ENCODE peak calls at places on chromosomes 11 and 22, in eight cellular contexts. W, K, S, U, R, E, B and I are unnamed samples. For H3K4me1, the result is how much of the 10 kb centered on the place peaks cover.

GRCh38 chr11:65226103-65226442 is 35.7 kb upstream of the POLA2 start:
- ATAC-seq in S (no peak), R (no peak), U (no peak), W (no peak), K (no peak), E (peak), B (no peak), I (no peak)

GRCh38 chr11:13869404-13869886 is 93.1 kb upstream of the SPON1 start:
- ATAC-seq in W (no peak), K (no peak), S (no peak), R (no peak), B (no peak), U (no peak), E (no peak), I (no peak)

GRCh38 chr11:35177370-35177769 is 38.4 kb downstream of the CD44 start:
- ATAC-seq in S (no peak), K (no peak), U (no peak), E (no peak), W (no peak), R (no peak), B (no peak), I (no peak)

GRCh38 chr22:30605449-30606110 is 1.4 kb upstream of the TCN2 start:
- ATAC-seq in E (peak), B (peak), R (peak), K (peak), W (no peak), S (no peak), U (peak), I (peak)

GRCh38 chr11:119852741-119853140 is 123.7 kb upstream of the NECTIN1 start:
- ATAC-seq in R (no peak), E (no peak), U (no peak), B (no peak), S (no peak), K (no peak), W (no peak), I (no peak)

GRCh38 chr22:35313311-35314121 is 13.8 kb downstream of the TOM1 start:
- ATAC-seq in R (peak), U (peak), B (peak), K (peak), S (peak), W (peak), E (peak), I (peak)

GRCh38 chr11:126452718-126453117 is 97.2 kb downstream of the ST3GAL4 start:
- ATAC-seq in K (peak), R (no peak), B (no peak), S (peak), W (peak), U (no peak), E (no peak), I (no peak)

GRCh38 chr11:569273-569885 is 6.9 kb upstream of the PHRF1 start:
- ATAC-seq in R (no peak), E (no peak), U (no peak), B (no peak), W (peak), S (peak), K (no peak), I (no peak)

GRCh38 chr11:92225206-92225562 is 566 bp downstream of the FAT3 start:
- ATAC-seq in S (peak), R (peak), W (peak), U (no peak), E (peak), B (no peak), K (no peak), I (peak)

GRCh38 chr11:62856333-62856910 is 17.0 kb upstream of the WDR74 start:
- ATAC-seq in R (no peak), W (no peak), E (no peak), K (peak), S (no peak), B (peak), U (peak), I (no peak)

GRCh38 chr11:10823152-10823579 is 14.4 kb upstream of the EIF4G2 start:
- ATAC-seq in S (no peak), R (no peak), B (peak), K (no peak), U (no peak), E (peak), W (no peak), I (no peak)

GRCh38 chr11:35276396-35276795 is 137.4 kb downstream of the CD44 start:
- ATAC-seq in E (no peak), S (no peak), B (peak), R (no peak), W (no peak), K (peak), U (peak), I (peak)

GRCh38 chr11:44263711-44264110 is 46.2 kb downstream of the ALX4 start:
- ATAC-seq in R (no peak), E (no peak), U (no peak), B (no peak), S (no peak), K (no peak), W (no peak), I (no peak)

GRCh38 chr11:66727282-66727882 is 1.6 kb downstream of the SPTBN2 start:
- ATAC-seq in E (peak), W (peak), R (peak), S (no peak), U (peak), B (peak), K (peak), I (peak)

GRCh38 chr11:106457727-106458126 is 380.3 kb downstream of the AASDHPPT start:
- ATAC-seq in U (peak), E (no peak), W (no peak), B (no peak), R (no peak), S (no peak), K (no peak), I (no peak)

GRCh38 chr11:90468923-90469322 is 246.1 kb upstream of the CHORDC1 start:
- ATAC-seq in K (peak), E (no peak), U (no peak), W (peak), B (no peak), S (no peak), R (no peak), I (no peak)

GRCh38 chr11:38315151-38315550 is 1717.1 kb upstream of the RAG2 start:
- ATAC-seq in K (no peak), R (no peak), B (no peak), U (no peak), E (no peak), W (no peak), S (no peak), I (no peak)

GRCh38 chr22:40241200-40241763 is 63.6 kb downstream of the TNRC6B start:
- ATAC-seq in E (no peak), R (no peak), U (no peak), S (no peak), K (no peak), W (no peak), B (no peak), I (no peak)

GRCh38 chr11:30155428-30155827 is 75.4 kb upstream of the FSHB start:
- ATAC-seq in K (no peak), R (no peak), E (no peak), S (no peak), U (no peak), B (no peak), W (no peak), I (peak)

GRCh38 chr11:114280696-114281095 is 15.5 kb upstream of the NNMT start:
- ATAC-seq in B (peak), U (peak), S (peak), W (peak), R (peak), E (peak), K (peak), I (peak)

GRCh38 chr22:18066181-18066859 is 11.5 kb upstream of the PEX26 start:
- ATAC-seq in R (no peak), S (no peak), U (no peak), E (no peak), K (no peak), W (no peak), B (no peak), I (no peak)

GRCh38 chr22:31556627-31557203 is 60.4 kb downstream of the SFI1 start:
- ATAC-seq in B (no peak), W (no peak), U (no peak), R (no peak), K (peak), S (no peak), E (no peak), I (no peak)

GRCh38 chr22:30433773-30434172 is 8.2 kb downstream of the MTFP1 start:
- ATAC-seq in W (no peak), S (no peak), R (no peak), E (no peak), K (no peak), U (no peak), B (no peak), I (no peak)

GRCh38 chr22:41099036-41099435 is 6.6 kb downstream of the EP300 start:
- ATAC-seq in R (peak), K (no peak), B (no peak), U (no peak), W (no peak), E (no peak), S (no peak), I (no peak)

GRCh38 chr11:58999291-58999680 is 60.0 kb downstream of the GLYATL1 start:
- ATAC-seq in R (no peak), W (no peak), S (no peak), E (no peak), U (no peak), B (peak), K (peak), I (no peak)

GRCh38 chr11:77135069-77135468 is 7.0 kb downstream of the MYO7A start:
- ATAC-seq in B (no peak), S (no peak), W (no peak), U (no peak), R (no peak), K (no peak), E (no peak), I (no peak)

GRCh38 chr22:37664249-37665101 is 6.0 kb downstream of the PDXP start:
- ATAC-seq in B (no peak), U (no peak), W (no peak), S (no peak), R (no peak), E (no peak), K (no peak), I (no peak)
- H3K4me1 ChIP-seq in B (under half), U (under half), W (under half), S (under half), R (under half), E (under half), K (under half), I (under half)

GRCh38 chr11:16958833-16959232 is 55.4 kb downstream of the PLEKHA7 start:
- ATAC-seq in S (no peak), U (no peak), K (peak), E (no peak), W (no peak), R (no peak), B (no peak), I (no peak)
- H3K4me1 ChIP-seq in S (under half), U (under half), K (under half), E (under half), W (under half), R (under half), B (under half), I (under half)

GRCh38 chr22:33825761-33826160 is 94.5 kb downstream of the LARGE1 start:
- ATAC-seq in E (no peak), R (no peak), W (peak), K (no peak), B (no peak), S (no peak), U (no peak), I (no peak)

GRCh38 chr22:33819743-33820142 is 100.5 kb downstream of the LARGE1 start:
- ATAC-seq in S (no peak), W (no peak), E (no peak), R (no peak), B (no peak), U (no peak), K (no peak), I (no peak)

GRCh38 chr22:33828302-33828701 is 92.0 kb downstream of the LARGE1 start:
- ATAC-seq in E (no peak), U (no peak), K (no peak), W (no peak), B (no peak), S (no peak), R (no peak), I (no peak)

GRCh38 chr22:33821290-33821689 is 99.0 kb downstream of the LARGE1 start:
- ATAC-seq in R (peak), K (no peak), E (no peak), U (no peak), S (no peak), B (no peak), W (no peak), I (no peak)

DNA sequence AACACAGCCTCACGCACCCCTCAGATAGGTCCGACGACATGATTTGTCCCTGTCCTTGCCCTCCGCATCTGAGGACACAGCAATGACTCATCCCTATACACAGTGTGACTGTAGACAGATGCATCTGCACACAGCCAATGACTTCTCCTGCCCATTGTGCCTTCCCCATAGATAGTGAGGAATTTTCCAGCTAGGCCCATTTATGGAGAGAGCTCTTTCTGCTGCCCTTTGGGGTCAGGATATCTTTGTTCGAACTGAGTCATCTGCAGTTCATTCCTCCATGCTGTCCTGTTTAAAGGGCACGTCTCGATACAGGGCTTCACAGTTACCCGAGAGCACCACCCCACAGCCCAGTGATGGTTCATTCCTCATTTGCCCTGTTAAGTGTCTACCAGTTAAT is 96.7 kb downstream of the LARGE1 start:
- ATAC-seq in S (peak), U (no peak), K (no peak), W (peak), R (peak), E (no peak), B (no peak), I (no peak)
- H3K4me1 ChIP-seq in S (under half), U (under half), K (under half), W (under half), R (under half), E (under half), B (under half), I (under half)

DNA sequence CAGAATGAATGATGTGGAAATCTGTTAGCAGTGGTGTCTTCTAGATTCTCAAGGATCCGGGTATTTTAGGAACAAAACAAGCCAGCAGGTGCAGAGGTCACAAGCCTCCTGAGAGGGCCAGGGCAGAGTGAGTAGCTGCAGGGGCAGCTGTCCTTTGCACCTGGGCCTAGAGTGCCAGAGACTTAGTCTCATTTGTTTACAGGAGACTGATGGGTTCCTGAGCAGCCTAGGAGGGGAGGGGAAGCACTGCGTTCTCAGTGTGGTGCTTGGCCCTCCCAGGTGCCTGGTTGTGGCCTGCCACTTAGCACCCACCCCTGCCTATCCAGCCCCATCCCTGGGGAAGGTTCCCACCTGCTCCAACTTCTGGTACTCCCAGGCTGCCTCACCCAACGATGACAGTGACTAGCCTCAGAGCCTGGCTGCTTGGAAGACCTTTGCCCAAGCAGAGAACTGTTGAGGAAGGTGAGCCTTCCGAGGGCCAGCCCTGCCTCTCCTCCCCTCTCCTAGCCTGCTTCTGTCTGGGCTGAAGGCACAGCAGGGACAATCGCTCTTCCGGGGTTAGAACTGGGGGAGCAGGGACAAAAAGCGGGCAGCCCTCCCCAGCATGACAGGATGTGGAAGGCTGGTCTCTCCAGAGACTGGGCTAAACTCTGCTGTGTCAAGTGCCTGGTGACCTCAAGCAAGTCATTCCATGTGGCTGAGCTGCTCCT is 10.1 kb downstream of the KCNQ1OT1 start:
- ATAC-seq in W (no peak), B (no peak), U (no peak), R (no peak), S (no peak), E (no peak), K (no peak), I (no peak)
- H3K4me1 ChIP-seq in W (under half), B (under half), U (under half), R (under half), S (half or more), E (under half), K (under half), I (under half)

DNA sequence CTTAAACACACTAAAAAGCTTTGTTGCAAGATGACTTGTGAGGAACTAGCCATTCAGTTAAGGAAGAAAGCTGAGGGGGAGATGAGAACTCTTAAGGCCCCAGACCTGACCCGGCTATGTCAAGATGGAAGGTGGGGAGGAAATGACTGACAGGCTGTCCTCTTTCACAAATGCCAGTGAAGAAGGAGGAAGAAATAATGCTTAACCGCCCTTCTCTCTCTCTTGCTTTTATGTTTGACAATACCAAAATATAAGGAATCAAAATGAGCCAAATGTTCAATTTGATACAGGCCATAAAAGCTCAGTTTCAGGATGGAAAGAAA is 87.4 kb downstream of the AMBRA1 start:
- ATAC-seq in E (no peak), K (no peak), W (no peak), S (no peak), U (no peak), B (no peak), R (no peak), I (no peak)
- H3K4me1 ChIP-seq in E (under half), K (under half), W (under half), S (under half), U (under half), B (under half), R (under half), I (under half)

GRCh38 chr11:47184711-47185304 is 1.4 kb downstream of the PACSIN3 start:
- ATAC-seq in W (peak), U (peak), S (no peak), E (peak), B (peak), K (peak), R (no peak), I (no peak)
- H3K4me1 ChIP-seq in W (under half), U (under half), S (half or more), E (under half), B (under half), K (under half), R (half or more), I (under half)

GRCh38 chr11:63889344-63889743 is 27.6 kb downstream of the RCOR2 start:
- ATAC-seq in B (no peak), R (no peak), W (no peak), K (peak), U (no peak), S (no peak), E (no peak), I (no peak)

GRCh38 chr11:63892233-63892632 is 24.7 kb downstream of the RCOR2 start:
- ATAC-seq in R (no peak), W (no peak), B (no peak), U (no peak), S (no peak), E (no peak), K (no peak), I (no peak)

GRCh38 chr11:63890368-63890767 is 26.6 kb downstream of the RCOR2 start:
- ATAC-seq in W (no peak), B (no peak), U (no peak), R (no peak), K (no peak), E (no peak), S (no peak), I (no peak)

GRCh38 chr11:63887600-63887999 is 29.4 kb downstream of the RCOR2 start:
- ATAC-seq in R (no peak), S (no peak), K (no peak), U (no peak), W (no peak), B (no peak), E (no peak), I (no peak)

DNA sequence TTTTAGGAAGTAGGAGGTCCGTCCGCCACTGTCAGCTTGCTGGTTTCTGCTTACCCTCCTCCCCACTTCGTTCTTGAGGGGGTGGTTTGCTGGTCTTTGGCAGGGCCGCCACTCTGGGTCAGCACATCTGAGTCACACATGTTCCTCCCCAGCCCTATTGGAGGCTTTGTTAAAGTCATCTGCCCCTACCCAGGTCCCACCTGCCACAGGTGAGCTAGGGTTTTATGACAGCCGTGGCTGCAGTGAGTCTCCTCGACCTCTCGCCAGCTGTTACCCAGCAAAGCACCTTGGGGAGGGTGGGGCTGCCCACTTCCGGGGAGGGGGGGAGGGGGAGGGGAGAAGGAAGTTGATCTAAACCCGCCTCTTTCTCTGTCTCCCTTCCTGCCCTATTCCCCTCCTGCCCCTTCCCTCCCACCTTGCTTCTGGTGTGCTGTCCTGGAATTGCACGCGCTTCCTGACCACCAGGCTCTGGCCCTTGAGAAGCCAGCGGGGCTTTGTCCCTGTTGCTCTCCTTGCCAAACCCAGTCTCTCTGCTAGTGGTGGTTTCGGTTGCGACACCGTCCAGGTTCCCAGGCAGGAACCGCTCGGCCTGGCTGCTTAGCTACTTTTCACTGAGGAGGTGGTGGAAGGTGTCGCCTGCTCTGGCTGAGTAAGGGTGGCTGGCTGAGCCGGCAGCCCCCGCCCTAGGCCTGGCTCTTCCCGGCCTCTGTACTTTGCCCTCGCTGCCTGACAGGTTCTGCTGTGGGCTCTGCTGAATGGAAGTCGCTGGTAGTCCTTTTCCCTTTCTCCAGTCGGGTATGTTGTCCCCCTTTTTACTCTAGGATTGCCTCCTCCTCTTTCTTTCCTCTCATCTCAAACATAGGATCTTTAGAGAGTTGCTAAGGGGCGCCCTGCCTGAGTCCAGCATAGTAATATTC is 28.5 kb downstream of the RCOR2 start:
- ATAC-seq in U (peak), R (peak), K (peak), W (peak), B (peak), S (peak), E (peak), I (peak)
- H3K4me1 ChIP-seq in U (under half), R (under half), K (under half), W (under half), B (under half), S (under half), E (under half), I (under half)